ENCODE peak calls at places on chromosome 17, in six cellular contexts. B is uterus; Q is effector memory CD4-positive, alpha-beta T cell; J is H1; U is lower lobe of right lung; A is body of pancreas. T is an unnamed sample.

GRCh38 chr17:27577884-27578717 is 52.9 kb upstream of the LGALS9 start:
- DNase-seq in B (peak), Q (no peak), J (no peak), U (no peak), A (peak), T (no peak)

GRCh38 chr17:48544356-48545021 is 420 bp downstream of the HOXB2 start:
- DNase-seq in B (peak), Q (no peak), J (no peak), U (peak), A (peak), T (peak)

GRCh38 chr17:43831633-43832032 is 1.3 kb downstream of the MPP3 start:
- DNase-seq in B (no peak), Q (no peak), J (no peak), U (peak), A (no peak), T (no peak)

GRCh38 chr17:46832945-46833839 is 14.7 kb upstream of the WNT3 start:
- DNase-seq in B (no peak), Q (no peak), J (no peak), U (peak), A (peak), T (no peak)

GRCh38 chr17:35734396-35734795 is 3.0 kb downstream of the RASL10B start:
- DNase-seq in B (no peak), Q (no peak), J (no peak), U (no peak), A (no peak), T (no peak)

GRCh38 chr17:1491406-1492248 is 859 bp downstream of the MYO1C start:
- DNase-seq in B (peak), Q (no peak), J (peak), U (peak), A (peak), T (peak)

GRCh38 chr17:75565066-75565465 is 22.5 kb upstream of the MYO15B start:
- DNase-seq in B (no peak), Q (no peak), J (no peak), U (no peak), A (no peak), T (no peak)

GRCh38 chr17:42288078-42288984 is at the start of gene STAT5A:
- DNase-seq in B (peak), Q (peak), J (peak), U (peak), A (peak), T (peak)

GRCh38 chr17:48143629-48144028 is 36.1 kb downstream of the SNX11 start:
- DNase-seq in B (no peak), Q (no peak), J (no peak), U (no peak), A (no peak), T (no peak)

GRCh38 chr17:45428954-45429337 is 3.7 kb downstream of the ARHGAP27 start:
- DNase-seq in B (no peak), Q (no peak), J (no peak), U (peak), A (no peak), T (peak)

GRCh38 chr17:14776791-14777190 is 475.9 kb downstream of the HS3ST3B1 start:
- DNase-seq in B (no peak), Q (no peak), J (no peak), U (no peak), A (no peak), T (no peak)
- H3K27ac ChIP-seq in B (no peak), Q (no peak), J (no peak), U (no peak), A (no peak), T (no peak)

DNA sequence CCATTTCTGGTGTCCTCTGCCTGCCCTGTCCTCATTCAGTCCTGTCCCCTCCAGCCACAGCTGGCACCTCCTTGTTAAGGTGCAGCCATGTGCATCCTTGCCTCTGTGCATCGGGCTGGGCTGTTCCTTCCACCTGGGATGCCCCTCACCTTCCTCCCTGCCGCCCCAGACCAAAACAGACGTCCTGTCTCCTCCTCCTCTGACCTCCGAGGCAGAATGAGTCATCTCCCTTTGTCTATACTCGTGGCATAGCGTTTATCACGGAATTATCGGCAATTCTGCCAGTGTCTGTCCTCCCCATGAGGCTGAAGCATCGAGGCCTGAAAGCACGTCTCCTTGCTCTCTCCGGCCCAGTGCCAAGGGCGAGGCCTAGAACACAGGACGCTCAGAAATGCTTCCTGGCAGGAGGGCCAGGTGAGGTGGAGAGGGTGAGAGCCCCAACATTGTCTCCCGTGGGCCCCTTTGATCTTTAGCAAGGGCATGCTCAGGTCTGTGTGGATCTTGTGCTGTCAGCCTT is 4.6 kb downstream of the RAI1 start:
- DNase-seq in B (peak), Q (no peak), J (no peak), U (peak), A (peak), T (no peak)
- H3K4me3 ChIP-seq in B (no peak), Q (no peak), J (no peak), U (peak), A (no peak), T (no peak)

DNA sequence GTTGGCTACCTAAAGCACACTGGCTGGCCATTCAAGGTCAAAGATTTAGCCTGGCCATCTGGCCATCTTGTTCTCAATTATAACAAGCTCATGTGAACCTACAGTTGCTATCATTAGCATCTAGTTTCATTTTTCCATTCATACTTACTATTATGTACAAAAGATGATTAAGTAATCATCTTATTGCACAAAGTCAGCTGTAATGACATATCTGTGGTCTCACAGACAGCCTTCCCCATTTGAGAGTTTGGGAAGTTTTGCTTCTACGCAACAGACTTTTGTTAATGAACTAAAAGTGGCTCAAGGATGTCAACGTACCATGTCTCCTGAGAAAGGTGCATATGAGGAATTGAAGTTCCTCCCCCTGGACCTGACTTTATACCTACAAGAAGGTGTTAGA is 51.3 kb downstream of the HS3ST3B1 start:
- DNase-seq in B (no peak), Q (no peak), J (no peak), U (no peak), A (no peak), T (no peak)
- H3K27ac ChIP-seq in B (no peak), Q (no peak), J (no peak), U (no peak), A (no peak), T (no peak)

GRCh38 chr17:14304876-14305636 is 4.2 kb downstream of the HS3ST3B1 start:
- DNase-seq in B (no peak), Q (no peak), J (peak), U (no peak), A (no peak), T (no peak)

GRCh38 chr17:14301761-14302401 is 1.0 kb downstream of the HS3ST3B1 start:
- DNase-seq in B (no peak), Q (peak), J (peak), U (peak), A (peak), T (no peak)

GRCh38 chr17:14304222-14304844 is 3.5 kb downstream of the HS3ST3B1 start:
- DNase-seq in B (no peak), Q (no peak), J (peak), U (no peak), A (no peak), T (no peak)

GRCh38 chr17:14302421-14303099 is 1.7 kb downstream of the HS3ST3B1 start:
- DNase-seq in B (peak), Q (peak), J (peak), U (peak), A (peak), T (peak)

GRCh38 chr17:14303343-14304221 is 2.7 kb downstream of the HS3ST3B1 start:
- DNase-seq in B (no peak), Q (peak), J (peak), U (no peak), A (no peak), T (no peak)
- H3K4me3 ChIP-seq in B (no peak), Q (peak), J (peak), U (peak), A (no peak), T (no peak)